ENCODE peak calls at places on chromosomes 3 and 15, in seven cellular contexts. I, U, S, W, V, G and J are unnamed samples.

GRCh38 chr15:84727429-84727828 is 11.5 kb upstream of the SEC11A start:
- DNase-seq in U (no peak), V (no peak), S (peak; percentile 51), G (no peak), I (no peak), W (no peak), J (peak; percentile 81)

GRCh38 chr15:64144192-64144564 is 7.4 kb upstream of the SNX22 start:
- DNase-seq in G (no peak), S (no peak), I (no peak), U (no peak), W (no peak), V (no peak), J (no peak)

GRCh38 chr3:185764168-185764988 is 60.5 kb downstream of the IGF2BP2 start:
- DNase-seq in W (peak; percentile 32), I (no peak), U (no peak), G (peak; percentile 88), V (no peak), S (peak; percentile 54), J (peak; percentile 34)

GRCh38 chr3:13085081-13085845 is 12.0 kb upstream of the IQSEC1 start:
- DNase-seq in S (no peak), G (no peak), W (no peak), V (no peak), I (no peak), U (no peak), J (no peak)

GRCh38 chr15:89198934-89199333 is 22.4 kb downstream of the RLBP1 start:
- DNase-seq in S (no peak), U (no peak), W (no peak), G (no peak), V (no peak), I (no peak), J (no peak)

GRCh38 chr3:72681598-72681997 is 166.6 kb downstream of the SHQ1 start:
- DNase-seq in W (no peak), I (no peak), G (no peak), U (no peak), S (no peak), V (no peak), J (no peak)

GRCh38 chr3:11548721-11549131 is 95.0 kb downstream of the VGLL4 start:
- DNase-seq in G (peak; percentile 78), S (peak; percentile 73), I (no peak), W (no peak), U (no peak), V (no peak), J (peak; percentile 36)

GRCh38 chr3:172982731-172983364 is 158.2 kb downstream of the SPATA16 start:
- DNase-seq in G (no peak), U (peak; percentile 14), V (no peak), W (no peak), S (no peak), I (no peak), J (peak; percentile 30)

GRCh38 chr3:37974121-37974927 is 16.3 kb upstream of the VILL start:
- DNase-seq in S (peak; percentile 48), U (peak; percentile 89), I (no peak), G (peak; percentile 63), W (peak; percentile 41), V (peak; percentile 83), J (peak; percentile 37)

GRCh38 chr3:83823095-83823494 is 1135.7 kb upstream of the CADM2 start:
- DNase-seq in W (no peak), G (no peak), I (no peak), V (no peak), S (no peak), U (no peak), J (no peak)

GRCh38 chr3:54447427-54447826 is 325.1 kb downstream of the CACNA2D3 start:
- DNase-seq in V (no peak), W (no peak), G (peak; percentile 13), U (no peak), I (no peak), S (no peak), J (no peak)

GRCh38 chr3:178690571-178690970 is 154.3 kb downstream of the KCNMB2 start:
- DNase-seq in V (no peak), S (no peak), I (no peak), U (no peak), G (no peak), W (no peak), J (no peak)

GRCh38 chr3:126474498-126475410 is 937 bp downstream of the ZXDC start:
- DNase-seq in V (no peak), S (peak; percentile 35), I (no peak), U (peak; percentile 66), W (peak; percentile 30), G (peak; percentile 74), J (peak; percentile 66)

GRCh38 chr15:101068961-101069734 is 150.0 kb downstream of the LRRK1 start:
- DNase-seq in G (peak; percentile 96), W (peak; percentile 79), U (peak; percentile 98), V (peak; percentile 96), S (peak; percentile 61), I (peak; percentile 94), J (peak; percentile 94)
- H3K4ac ChIP-seq in G (peak overlapping the region; percentile 75), W (no peak overlapping the region), U (peak overlapping the region; percentile 25), V (peak overlapping the region; percentile 80), S (peak overlapping the region; percentile 93), I (peak overlapping the region; percentile 99), J (no peak overlapping the region)

GRCh38 chr3:137869022-137869421 is 104.9 kb downstream of the SOX14 start:
- DNase-seq in V (no peak), S (no peak), W (no peak), I (no peak), U (no peak), G (no peak), J (peak; percentile 69)

GRCh38 chr3:137866001-137866400 is 101.9 kb downstream of the SOX14 start:
- DNase-seq in V (no peak), U (no peak), S (no peak), I (no peak), W (no peak), G (no peak), J (peak; percentile 60)

GRCh38 chr3:137867611-137868010 is 103.5 kb downstream of the SOX14 start:
- DNase-seq in I (no peak), W (no peak), U (no peak), S (no peak), V (no peak), G (no peak), J (peak; percentile 65)

DNA sequence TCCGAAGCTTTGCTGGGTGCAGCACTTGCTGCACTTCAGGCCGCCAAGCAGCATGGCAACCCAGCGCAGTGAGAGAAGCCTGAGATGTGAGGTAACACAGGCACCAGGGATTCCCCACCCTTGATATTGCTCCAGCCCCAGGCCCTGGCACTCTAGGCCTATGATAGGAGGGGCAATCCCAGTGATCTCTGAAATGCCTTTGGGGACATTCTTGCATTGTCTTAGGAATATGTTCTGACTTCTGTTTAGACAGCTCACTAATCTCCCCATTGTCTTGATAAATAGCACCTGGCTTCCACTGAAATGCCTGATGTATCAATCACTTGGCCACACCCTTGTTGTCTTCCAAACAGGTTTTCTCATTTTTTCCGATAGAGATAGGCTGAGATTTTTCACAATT is 102.8 kb downstream of the SOX14 start:
- DNase-seq in U (peak; percentile 62), S (no peak), V (peak; percentile 65), W (no peak), I (peak; percentile 62), G (no peak), J (peak; percentile 98)
- H2BK120ac ChIP-seq in U (no peak overlapping the region), S (no peak overlapping the region), V (no peak overlapping the region), W (no peak overlapping the region), I (no peak overlapping the region), G (no peak overlapping the region), J (peak overlapping the region; percentile 49)

GRCh38 chr3:189498995-189499704 is 132.0 kb upstream of the TP63 start:
- DNase-seq in S (no peak), G (no peak), W (no peak), I (no peak), V (no peak), U (no peak), J (no peak)
- H3K4ac ChIP-seq in S (no peak overlapping the region), G (no peak overlapping the region), W (no peak overlapping the region), I (no peak overlapping the region), V (no peak overlapping the region), U (no peak overlapping the region), J (no peak overlapping the region)

GRCh38 chr15:62472616-62473299 is 307.7 kb upstream of the C2CD4B start:
- DNase-seq in U (peak; percentile 68), S (no peak), G (peak; percentile 58), I (no peak), V (no peak), W (no peak), J (peak; percentile 90)
- H2BK120ac ChIP-seq in U (no peak overlapping the region), S (peak overlapping the region; percentile 47), G (no peak overlapping the region), I (no peak overlapping the region), V (no peak overlapping the region), W (no peak overlapping the region), J (peak overlapping the region; percentile 41)

GRCh38 chr3:139893963-139894637 is 40.9 kb upstream of the CLSTN2 start:
- DNase-seq in I (no peak), S (no peak), V (no peak), G (no peak), W (no peak), U (no peak), J (no peak)

GRCh38 chr3:139893264-139893962 is 41.6 kb upstream of the CLSTN2 start:
- DNase-seq in U (no peak), V (no peak), S (no peak), W (no peak), G (no peak), I (no peak), J (no peak)

GRCh38 chr3:139894638-139894989 is 40.4 kb upstream of the CLSTN2 start:
- DNase-seq in V (no peak), I (no peak), W (no peak), U (no peak), G (no peak), S (no peak), J (no peak)

GRCh38 chr3:139887431-139887830 is 47.6 kb upstream of the CLSTN2 start:
- DNase-seq in U (no peak), W (no peak), G (no peak), V (no peak), S (no peak), I (no peak), J (no peak)

DNA sequence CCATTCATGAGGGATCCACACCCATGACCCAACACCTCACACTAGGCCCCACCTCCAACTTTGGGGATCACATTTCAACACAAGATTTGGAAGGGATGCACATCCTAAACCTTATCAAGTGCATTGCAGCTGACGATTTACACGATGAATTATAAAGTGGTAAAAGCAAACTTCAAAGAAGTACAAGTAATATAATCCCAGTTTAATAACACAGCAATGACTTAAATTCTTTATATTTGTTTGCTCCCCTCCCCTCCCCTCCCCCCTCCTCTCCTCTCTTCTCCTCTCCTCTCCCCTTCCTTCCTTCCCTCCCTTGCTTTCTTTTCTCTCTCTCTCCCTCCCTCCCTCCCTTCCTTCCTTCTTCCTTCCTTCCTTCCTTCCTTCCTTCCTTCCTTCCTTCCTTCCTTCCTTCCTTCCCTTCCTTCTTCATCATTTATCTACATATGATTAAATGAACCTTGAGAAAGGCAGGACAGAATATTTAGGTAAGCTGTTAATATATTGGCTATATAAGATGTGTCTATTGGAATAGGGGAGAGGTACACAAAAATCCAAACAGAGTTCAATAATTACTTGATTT is 46.3 kb upstream of the CLSTN2 start:
- DNase-seq in I (no peak), S (no peak), W (no peak), G (no peak), V (no peak), U (no peak), J (no peak)
- H3K4ac ChIP-seq in I (no peak overlapping the region), S (no peak overlapping the region), W (no peak overlapping the region), G (no peak overlapping the region), V (no peak overlapping the region), U (no peak overlapping the region), J (no peak overlapping the region)

GRCh38 chr3:180229113-180229512 is 192.4 kb upstream of the PEX5L start:
- DNase-seq in S (no peak), U (peak; percentile 35), I (no peak), W (no peak), G (peak; percentile 6), V (no peak), J (no peak)
- H2BK120ac ChIP-seq in S (no peak overlapping the region), U (no peak overlapping the region), I (no peak overlapping the region), W (no peak overlapping the region), G (no peak overlapping the region), V (no peak overlapping the region), J (no peak overlapping the region)